ENCODE peak calls at places on chromosomes 6 and 20, in five cellular contexts. H is AML-193; N is right atrium auricular region; R is CD8-positive, alpha-beta memory T cell; K is T-cell. C is an unnamed sample.

GRCh38 chr6:131362070-131362469 is 211.0 kb upstream of the ARG1 start:
- DNase-seq in H (no peak), N (no peak), R (no peak), K (no peak), C (no peak)

GRCh38 chr20:17747431-17747846 is 47.7 kb downstream of the BANF2 start:
- DNase-seq in H (no peak), N (peak), R (no peak), K (no peak), C (no peak)

GRCh38 chr6:43488667-43489276 is 11.4 kb downstream of the TJAP1 start:
- DNase-seq in H (no peak), N (no peak), R (no peak), K (no peak), C (no peak)

GRCh38 chr6:42367353-42368011 is 84.2 kb downstream of the TRERF1 start:
- DNase-seq in H (peak), N (no peak), R (no peak), K (no peak), C (peak)

GRCh38 chr6:10518461-10519216 is 2.5 kb upstream of the GCNT2 start:
- DNase-seq in H (peak), N (no peak), R (no peak), K (no peak), C (no peak)

GRCh38 chr6:158014505-158015187 is 33.0 kb downstream of the SYNJ2 start:
- DNase-seq in H (peak), N (no peak), R (no peak), K (no peak), C (no peak)

GRCh38 chr6:63941747-63942470 is 306.3 kb downstream of the PHF3 start:
- DNase-seq in H (peak), N (no peak), R (no peak), K (no peak), C (no peak)

GRCh38 chr6:15906393-15906976 is 222.4 kb upstream of the MYLIP start:
- DNase-seq in H (no peak), N (no peak), R (no peak), K (no peak), C (no peak)

GRCh38 chr6:105991561-105992314 is 94.4 kb upstream of the PRDM1 start:
- DNase-seq in H (no peak), N (no peak), R (peak), K (peak), C (no peak)

GRCh38 chr6:89310929-89311328 is 4.2 kb downstream of the GABRR2 start:
- DNase-seq in H (no peak), N (no peak), R (no peak), K (no peak), C (no peak)

GRCh38 chr20:25277051-25277801 is 29.3 kb downstream of the PYGB start:
- DNase-seq in H (no peak), N (no peak), R (peak), K (no peak), C (no peak)

GRCh38 chr6:24692415-24692814 is 25.5 kb downstream of the ACOT13 start:
- DNase-seq in H (no peak), N (no peak), R (no peak), K (no peak), C (no peak)

GRCh38 chr6:133983099-133983939 is 30.3 kb downstream of the TBPL1 start:
- DNase-seq in H (peak), N (no peak), R (no peak), K (peak), C (no peak)

GRCh38 chr6:166678426-166678825 is 51.4 kb upstream of the RPS6KA2 start:
- DNase-seq in H (no peak), N (no peak), R (no peak), K (no peak), C (no peak)

C was measured in T-helper 2 cell.